ENCODE peak calls at places on chromosome 1, in ten cellular contexts. X is heart right ventricle, O is MM.1S, V is mucosa of descending colon, C is cardiac muscle cell, E is GM20000, I is fibroblast of mammary gland, S is stromal cell of bone marrow, N is stomach, Y is posterior vena cava. H is an unnamed sample.
A peak's percentile ranks its signal among the peaks of the same experiment; 100 is the strongest.

GRCh38 chr1:222420621-222421020 is 127.3 kb downstream of the HHIPL2 start:
- DNase-seq in X (no peak), O (no peak), V (no peak), C (no peak), E (no peak), I (no peak), S (no peak), N (no peak), Y (no peak), H (no peak)

GRCh38 chr1:172449585-172450523 is 6.0 kb upstream of the PIGC start:
- DNase-seq in X (peak; percentile 51), O (peak; percentile 77), V (peak; percentile 55), C (peak; percentile 86), E (peak; percentile 75), I (peak; percentile 69), S (peak; percentile 41), N (peak; percentile 62), Y (peak; percentile 85), H (peak; percentile 71)

GRCh38 chr1:14612281-14612680 is 13.8 kb downstream of the KAZN start:
- DNase-seq in X (no peak), O (no peak), V (no peak), C (no peak), E (no peak), I (no peak), S (no peak), N (no peak), Y (no peak), H (no peak)

GRCh38 chr1:213296558-213296957 is 245.5 kb downstream of the RPS6KC1 start:
- DNase-seq in X (no peak), O (peak; percentile 60), V (no peak), C (no peak), E (no peak), I (no peak), S (no peak), N (no peak), Y (no peak), H (no peak)

GRCh38 chr1:38028105-38028591 is 15.6 kb downstream of the UTP11 start:
- DNase-seq in X (no peak), O (peak; percentile 90), V (no peak), C (no peak), E (peak; percentile 81), I (peak; percentile 34), S (no peak), N (no peak), Y (no peak), H (no peak)

GRCh38 chr1:78102916-78103315 is 57.1 kb downstream of the GIPC2 start:
- DNase-seq in X (no peak), O (no peak), V (no peak), C (no peak), E (no peak), I (peak; percentile 59), S (no peak), N (no peak), Y (no peak), H (no peak)

GRCh38 chr1:23216771-23217420 is 406 bp downstream of the HTR1D start:
- DNase-seq in X (no peak), O (no peak), V (peak; percentile 28), C (peak; percentile 61), E (peak; percentile 77), I (no peak), S (no peak), N (peak; percentile 27), Y (peak; percentile 80), H (no peak)

GRCh38 chr1:186152227-186152944 is 222.7 kb downstream of the TPR start:
- DNase-seq in X (no peak), O (no peak), V (no peak), C (no peak), E (no peak), I (peak; percentile 75), S (peak; percentile 26), N (no peak), Y (no peak), H (no peak)

GRCh38 chr1:203473781-203474305 is 1.8 kb upstream of the PRELP start:
- DNase-seq in X (no peak), O (no peak), V (no peak), C (no peak), E (no peak), I (no peak), S (no peak), N (no peak), Y (no peak), H (no peak)

GRCh38 chr1:85579619-85580018 is 942 bp upstream of the CCN1 start:
- DNase-seq in X (peak; percentile 50), O (no peak), V (no peak), C (no peak), E (peak; percentile 30), I (peak; percentile 73), S (no peak), N (no peak), Y (no peak), H (peak; percentile 18)

H was measured in pancreas.